ENCODE peak calls at places on chromosome 3, in eight cellular contexts. E is amygdala, G is H9, B is testis, W is brain microvascular endothelial cell, K is EL, L is H7, I is left cardiac atrium. R is an unnamed sample.

GRCh38 chr3:100335137-100335833 is 728 bp downstream of the NIT2 start:
- DNase-seq in E (no peak), G (peak), B (peak), W (no peak), K (peak), L (peak), I (peak), R (peak)

GRCh38 chr3:128549283-128550112 is 56.5 kb upstream of the GATA2 start:
- DNase-seq in E (no peak), G (no peak), B (no peak), W (peak), K (peak), L (no peak), I (peak), R (no peak)

GRCh38 chr3:99714146-99714545 is 75.8 kb downstream of the COL8A1 start:
- DNase-seq in E (no peak), G (no peak), B (no peak), W (peak), K (peak), L (no peak), I (no peak), R (no peak)

GRCh38 chr3:181726351-181727121 is 14.8 kb downstream of the SOX2 start:
- DNase-seq in E (no peak), G (peak), B (no peak), W (no peak), K (no peak), L (peak), I (no peak), R (no peak)

GRCh38 chr3:45106874-45107273 is 39.3 kb downstream of the CDCP1 start:
- DNase-seq in E (no peak), G (no peak), B (no peak), W (no peak), K (peak), L (no peak), I (no peak), R (no peak)

GRCh38 chr3:186281172-186281571 is 80.9 kb downstream of the DGKG start:
- DNase-seq in E (no peak), G (no peak), B (no peak), W (peak), K (peak), L (no peak), I (no peak), R (no peak)

GRCh38 chr3:135014575-135014974 is 219.5 kb downstream of the EPHB1 start:
- DNase-seq in E (no peak), G (no peak), B (no peak), W (no peak), K (no peak), L (no peak), I (no peak), R (no peak)

GRCh38 chr3:60243456-60243855 is 1007.8 kb downstream of the FHIT start:
- DNase-seq in E (no peak), G (no peak), B (no peak), W (no peak), K (no peak), L (no peak), I (no peak), R (no peak)

GRCh38 chr3:184347321-184348056 is 10.1 kb downstream of the FAM131A start:
- DNase-seq in E (no peak), G (no peak), B (no peak), W (no peak), K (no peak), L (no peak), I (no peak), R (no peak)

GRCh38 chr3:28122227-28122626 is 119.2 kb upstream of the CMC1 start:
- DNase-seq in E (no peak), G (no peak), B (no peak), W (peak), K (no peak), L (no peak), I (no peak), R (no peak)

GRCh38 chr3:117035785-117036184 is 326.2 kb downstream of the TUSC7 start:
- DNase-seq in E (no peak), G (peak), B (no peak), W (no peak), K (peak), L (no peak), I (no peak), R (no peak)

GRCh38 chr3:12922299-12922698 is 80.9 kb upstream of the RPL32 start:
- DNase-seq in E (no peak), G (no peak), B (no peak), W (no peak), K (no peak), L (no peak), I (no peak), R (no peak)

GRCh38 chr3:58613236-58614132 is 36.3 kb upstream of the FAM107A start:
- DNase-seq in E (no peak), G (no peak), B (no peak), W (no peak), K (no peak), L (no peak), I (no peak), R (no peak)

GRCh38 chr3:64440498-64440897 is 215.2 kb upstream of the PRICKLE2 start:
- DNase-seq in E (no peak), G (no peak), B (peak), W (peak), K (peak), L (no peak), I (no peak), R (no peak)

GRCh38 chr3:33915796-33916589 is 117.6 kb downstream of the PDCD6IP start:
- DNase-seq in E (no peak), G (no peak), B (peak), W (no peak), K (peak), L (peak), I (no peak), R (no peak)

GRCh38 chr3:130604806-130605205 is 87.8 kb downstream of the COL6A6 start:
- DNase-seq in E (no peak), G (no peak), B (no peak), W (no peak), K (no peak), L (no peak), I (no peak), R (no peak)

GRCh38 chr3:29618395-29619291 is 337.8 kb downstream of the RBMS3 start:
- DNase-seq in E (no peak), G (no peak), B (no peak), W (no peak), K (no peak), L (no peak), I (no peak), R (no peak)

GRCh38 chr3:160869825-160870224 is 113.8 kb downstream of the PPM1L start:
- DNase-seq in E (no peak), G (no peak), B (no peak), W (no peak), K (peak), L (no peak), I (peak), R (no peak)

GRCh38 chr3:13879946-13880810 is at the start of gene WNT7A:
- DNase-seq in E (no peak), G (peak), B (peak), W (no peak), K (peak), L (peak), I (no peak), R (peak)

GRCh38 chr3:195117978-195118581 is 152.9 kb downstream of the XXYLT1 start:
- DNase-seq in E (no peak), G (no peak), B (no peak), W (peak), K (peak), L (no peak), I (peak), R (no peak)

GRCh38 chr3:22971497-22971896 is 231.6 kb upstream of the UBE2E2 start:
- DNase-seq in E (no peak), G (no peak), B (no peak), W (no peak), K (no peak), L (no peak), I (no peak), R (no peak)

GRCh38 chr3:45593708-45594601 is 596 bp upstream of the LIMD1 start:
- DNase-seq in E (no peak), G (peak), B (peak), W (peak), K (peak), L (peak), I (peak), R (peak)

GRCh38 chr3:128416578-128417150 is 50.0 kb downstream of the DNAJB8 start:
- DNase-seq in E (no peak), G (no peak), B (no peak), W (peak), K (peak), L (no peak), I (no peak), R (no peak)

GRCh38 chr3:192409203-192409837 is 318.0 kb downstream of the FGF12 start:
- DNase-seq in E (no peak), G (peak), B (peak), W (no peak), K (peak), L (peak), I (peak), R (no peak)

GRCh38 chr3:112814256-112814655 is 32.4 kb downstream of the CD200R1L start:
- DNase-seq in E (no peak), G (no peak), B (no peak), W (peak), K (peak), L (no peak), I (no peak), R (no peak)

GRCh38 chr3:6799264-6799915 is 61.5 kb upstream of the GRM7 start:
- DNase-seq in E (no peak), G (peak), B (peak), W (no peak), K (no peak), L (no peak), I (peak), R (peak)

GRCh38 chr3:16935766-16936165 is 51.0 kb downstream of the PLCL2 start:
- DNase-seq in E (no peak), G (no peak), B (no peak), W (no peak), K (no peak), L (no peak), I (no peak), R (no peak)

GRCh38 chr3:10777627-10778026 is 38.4 kb upstream of the SLC6A11 start:
- DNase-seq in E (no peak), G (no peak), B (no peak), W (no peak), K (no peak), L (no peak), I (no peak), R (no peak)

GRCh38 chr3:157129782-157130137 is 30.2 kb downstream of the CCNL1 start:
- DNase-seq in E (no peak), G (no peak), B (peak), W (no peak), K (no peak), L (peak), I (peak), R (peak)

GRCh38 chr3:9770276-9770812 is 597 bp upstream of the CAMK1 start:
- DNase-seq in E (no peak), G (no peak), B (peak), W (no peak), K (no peak), L (peak), I (peak), R (no peak)

GRCh38 chr3:77906102-77906709 is 866.3 kb downstream of the ROBO2 start:
- DNase-seq in E (no peak), G (no peak), B (no peak), W (peak), K (peak), L (no peak), I (no peak), R (no peak)

GRCh38 chr3:109098245-109098644 is 19.7 kb downstream of the MORC1 start:
- DNase-seq in E (no peak), G (peak), B (no peak), W (no peak), K (no peak), L (peak), I (no peak), R (no peak)

GRCh38 chr3:56320907-56321306 is 147.4 kb downstream of the ERC2 start:
- DNase-seq in E (no peak), G (no peak), B (no peak), W (no peak), K (no peak), L (no peak), I (no peak), R (no peak)

GRCh38 chr3:127172211-127172610 is 20.7 kb upstream of the PRR23E start:
- DNase-seq in E (no peak), G (peak), B (no peak), W (no peak), K (no peak), L (no peak), I (no peak), R (no peak)

GRCh38 chr3:126982125-126982521 is 792 bp upstream of the PLXNA1 start:
- DNase-seq in E (no peak), G (peak), B (no peak), W (no peak), K (peak), L (no peak), I (no peak), R (no peak)

GRCh38 chr3:184389384-184389783 is 9.5 kb downstream of the CHRD start:
- DNase-seq in E (no peak), G (no peak), B (no peak), W (no peak), K (no peak), L (peak), I (no peak), R (no peak)

R was measured in activated CD8-positive, alpha-beta memory T cell treated with anti-CD3 and anti-CD28 coated beads, Interleukin-2, amount 50 U/mL, for 48 hours.